ENCODE peak calls at places on chromosomes 6 and 20, in four cellular contexts. A is heart left ventricle, F is body of pancreas, W is esophagus squamous epithelium. Q is an unnamed sample.

GRCh38 chr6:109048176-109048575 is 46.5 kb downstream of the SESN1 start:
- DNase-seq in A (no peak), F (no peak), W (no peak), Q (no peak)

GRCh38 chr6:33846226-33846625 is 42.4 kb upstream of the MLN start:
- DNase-seq in A (no peak), F (no peak), W (no peak), Q (no peak)

GRCh38 chr20:62762801-62763368 is 33.4 kb upstream of the MRGBP start:
- DNase-seq in A (no peak), F (no peak), W (no peak), Q (no peak)

GRCh38 chr6:112296122-112296521 is 41.8 kb upstream of the LAMA4 start:
- DNase-seq in A (no peak), F (no peak), W (no peak), Q (no peak)

GRCh38 chr20:48202774-48203173 is 417.5 kb upstream of the SULF2 start:
- DNase-seq in A (no peak), F (no peak), W (no peak), Q (no peak)

GRCh38 chr6:150672792-150673191 is 73.1 kb downstream of the PLEKHG1 start:
- DNase-seq in A (no peak), F (no peak), W (no peak), Q (no peak)

GRCh38 chr20:57379263-57379647 is 11.9 kb upstream of the RBM38 start:
- DNase-seq in A (no peak), F (no peak), W (no peak), Q (no peak)

GRCh38 chr20:50012282-50013263 is 29.8 kb downstream of the SNAI1 start:
- DNase-seq in A (no peak), F (no peak), W (no peak), Q (no peak)

GRCh38 chr6:24924956-24925355 is 10.8 kb downstream of the RIPOR2 start:
- DNase-seq in A (no peak), F (no peak), W (no peak), Q (peak; percentile 62)

GRCh38 chr20:6635034-6635736 is 132.3 kb upstream of the BMP2 start:
- DNase-seq in A (no peak), F (no peak), W (no peak), Q (no peak)

GRCh38 chr20:63475209-63475608 is 2.8 kb upstream of the KCNQ2 start:
- DNase-seq in A (no peak), F (no peak), W (no peak), Q (no peak)

GRCh38 chr6:169589699-169590257 is 112.1 kb downstream of the WDR27 start:
- DNase-seq in A (no peak), F (no peak), W (no peak), Q (no peak)

GRCh38 chr6:52588087-52588709 is 11.3 kb upstream of the TRAM2 start:
- DNase-seq in A (no peak), F (no peak), W (no peak), Q (no peak)

GRCh38 chr6:56361812-56362211 is 114.4 kb upstream of the COL21A1 start:
- DNase-seq in A (peak; percentile 29), F (no peak), W (no peak), Q (no peak)

GRCh38 chr20:47306095-47306494 is 50.4 kb downstream of the ZMYND8 start:
- DNase-seq in A (no peak), F (no peak), W (no peak), Q (no peak)

GRCh38 chr6:168123165-168123911 is 44.3 kb upstream of the FRMD1 start:
- DNase-seq in A (no peak), F (no peak), W (no peak), Q (no peak)

GRCh38 chr6:100101656-100102055 is 107.6 kb upstream of the MCHR2 start:
- DNase-seq in A (no peak), F (no peak), W (no peak), Q (no peak)

GRCh38 chr20:64216910-64217309 is 38.6 kb upstream of the PCMTD2 start:
- DNase-seq in A (no peak), F (no peak), W (no peak), Q (no peak)

GRCh38 chr6:52360028-52360427 is 1.9 kb upstream of the PAQR8 start:
- DNase-seq in A (no peak), F (no peak), W (no peak), Q (no peak)

GRCh38 chr6:28981391-28981832 is 23.7 kb downstream of the ZNF311 start:
- DNase-seq in A (peak; percentile 74), F (peak; percentile 80), W (no peak), Q (peak; percentile 65)

GRCh38 chr6:37368961-37369320 is 15.2 kb downstream of the RNF8 start:
- DNase-seq in A (no peak), F (no peak), W (no peak), Q (no peak)

GRCh38 chr6:134778431-134778830 is 171.5 kb downstream of the ALDH8A1 start:
- DNase-seq in A (no peak), F (no peak), W (no peak), Q (no peak)

GRCh38 chr6:65505736-65506135 is 201.3 kb downstream of the EYS start:
- DNase-seq in A (no peak), F (no peak), W (no peak), Q (no peak)

GRCh38 chr20:11246251-11246775 is 572.5 kb upstream of the JAG1 start:
- DNase-seq in A (no peak), F (no peak), W (no peak), Q (no peak)

GRCh38 chr6:88548891-88549505 is 382.9 kb upstream of the CNR1 start:
- DNase-seq in A (no peak), F (no peak), W (no peak), Q (no peak)

GRCh38 chr6:116265081-116265829 is 11.4 kb upstream of the TSPYL4 start:
- DNase-seq in A (no peak), F (no peak), W (no peak), Q (peak; percentile 64)

GRCh38 chr6:101534821-101535220 is 141.3 kb downstream of the GRIK2 start:
- DNase-seq in A (no peak), F (no peak), W (no peak), Q (no peak)

GRCh38 chr6:99467509-99468106 is 42.5 kb upstream of the PNISR start:
- DNase-seq in A (no peak), F (no peak), W (no peak), Q (no peak)

GRCh38 chr20:36472656-36473071 is 68.7 kb upstream of the MYL9 start:
- DNase-seq in A (peak; percentile 51), F (peak; percentile 56), W (no peak), Q (peak; percentile 54)

GRCh38 chr6:157689875-157690274 is 133.2 kb upstream of the SNX9 start:
- DNase-seq in A (no peak), F (no peak), W (no peak), Q (no peak)

GRCh38 chr6:82333781-82334180 is 29.8 kb upstream of the TPBG start:
- DNase-seq in A (no peak), F (no peak), W (no peak), Q (no peak)

GRCh38 chr6:44712353-44713147 is 325.0 kb downstream of the CDC5L start:
- DNase-seq in A (no peak), F (no peak), W (no peak), Q (no peak)

DNA sequence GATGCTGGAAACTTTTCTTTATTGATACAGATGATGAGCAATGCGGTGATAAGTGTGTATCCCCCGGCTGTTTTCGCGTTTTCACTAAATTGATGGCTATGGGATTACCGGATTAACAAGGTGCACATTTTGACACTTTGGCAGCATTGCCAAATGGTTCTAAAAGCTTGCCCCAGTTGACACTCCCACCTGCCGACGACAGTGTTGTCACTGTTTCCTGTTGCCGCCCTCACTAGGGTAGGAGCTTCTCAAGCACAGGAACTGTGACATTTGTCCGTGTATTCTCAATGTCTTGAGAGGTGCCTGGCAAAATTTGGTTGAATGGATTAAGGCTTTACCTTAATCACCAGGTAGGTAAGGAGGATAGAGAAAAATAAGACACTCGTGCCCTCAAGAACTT is 9.8 kb upstream of the MAPK13 start:
- DNase-seq in A (peak; percentile 40), F (no peak), W (no peak), Q (peak; percentile 39)
- H3K4me1 ChIP-seq in A (no peaks in the 10 kb centered on the region), F (peaks cover 16% of the 10 kb centered on the region), W (peaks cover 70% of the 10 kb centered on the region), Q (peaks cover 22% of the 10 kb centered on the region)

DNA sequence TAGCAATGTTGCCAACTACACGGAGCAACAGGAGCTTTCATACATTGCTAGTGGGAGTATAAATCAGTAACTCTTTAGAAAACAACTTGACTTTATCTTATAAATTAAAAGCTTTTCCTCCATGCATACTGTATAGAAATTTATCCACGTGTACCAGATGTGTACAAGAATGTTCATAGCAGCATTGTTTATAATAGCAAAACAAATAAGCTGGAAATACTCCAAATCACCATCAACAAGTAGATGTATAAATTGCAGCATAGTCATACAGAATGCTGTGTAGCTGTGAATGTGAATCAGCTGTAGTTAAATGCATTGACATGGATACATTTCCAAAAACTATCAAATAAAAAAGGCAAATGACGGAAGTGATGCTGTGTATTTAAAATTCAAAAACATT is 6.0 kb downstream of the PSMF1 start:
- DNase-seq in A (no peak), F (no peak), W (no peak), Q (no peak)
- TF ChIP-seq CTCF in A (no peak), F (no peak), W (no peak), Q (no peak)

GRCh38 chr20:18986895-18987580 is 173.5 kb downstream of the SCP2D1 start:
- DNase-seq in A (no peak), F (no peak), W (no peak), Q (no peak)

GRCh38 chr20:18987781-18988360 is 174.3 kb downstream of the SCP2D1 start:
- DNase-seq in A (no peak), F (no peak), W (no peak), Q (no peak)

GRCh38 chr20:18985551-18985950 is 172.0 kb downstream of the SCP2D1 start:
- DNase-seq in A (no peak), F (no peak), W (no peak), Q (no peak)

GRCh38 chr20:18984238-18985200 is 170.9 kb downstream of the SCP2D1 start:
- DNase-seq in A (no peak), F (no peak), W (no peak), Q (no peak)

DNA sequence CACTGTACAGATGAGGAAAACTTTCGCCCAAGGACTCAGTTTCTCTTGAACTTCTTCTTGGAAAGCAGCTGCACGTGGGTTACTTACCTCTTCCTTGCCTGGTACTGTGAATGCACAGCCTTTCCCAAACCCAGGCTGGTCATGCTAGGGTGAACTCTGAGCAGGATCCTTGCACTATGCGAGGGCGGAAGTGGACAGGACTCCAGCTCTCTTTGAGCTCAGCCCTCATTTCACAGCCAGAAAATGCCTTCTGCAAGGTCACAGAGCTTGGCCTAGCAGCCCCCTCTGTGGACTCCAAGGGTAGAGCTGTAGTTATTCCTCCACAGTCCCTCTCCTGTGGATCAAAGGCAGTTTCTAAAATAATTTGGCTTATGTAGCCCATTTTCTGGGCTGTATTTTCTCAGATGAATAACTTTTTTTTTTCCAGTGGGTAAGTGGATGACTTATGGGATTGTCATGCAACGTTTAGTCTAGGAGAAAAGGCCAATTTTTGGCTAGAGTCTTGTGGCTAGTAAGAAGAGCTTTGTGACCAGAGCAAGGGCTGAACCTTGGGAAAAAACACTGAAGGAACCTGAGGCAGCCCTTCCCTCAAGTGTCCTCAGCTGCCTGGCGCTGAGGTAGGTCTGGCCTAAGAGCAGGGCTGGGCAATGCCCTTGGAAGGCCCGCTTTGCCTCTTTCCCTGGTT is 172.7 kb downstream of the SCP2D1 start:
- DNase-seq in A (no peak), F (no peak), W (no peak), Q (no peak)
- TF ChIP-seq POLR2A in A (no peak), F (no peak), W (no peak), Q (no peak)

GRCh38 chr6:41562633-41562975 is 16.4 kb downstream of the FOXP4 start:
- DNase-seq in A (no peak), F (no peak), W (no peak), Q (no peak)
- H3K4me1 ChIP-seq in A (no peaks in the 10 kb centered on the region), F (peaks cover 83% of the 10 kb centered on the region), W (peaks cover 27% of the 10 kb centered on the region), Q (peaks cover 33% of the 10 kb centered on the region)

Q was measured in stomach.